ENCODE peak calls at places on chromosome 2, in four cellular contexts. K is H1, B is GM12878, U is K562. X is an unnamed sample.

GRCh38 chr2:66840321-66841014 is 405.5 kb downstream of the MEIS1 start:
- DNase-seq in K (no peak), B (no peak), U (no peak), X (peak; percentile 75)

GRCh38 chr2:106990307-106990706 is 104.3 kb upstream of the ST6GAL2 start:
- DNase-seq in K (no peak), B (no peak), U (no peak), X (peak; percentile 59)

GRCh38 chr2:46978696-46979095 is 63.1 kb upstream of the MCFD2 start:
- DNase-seq in K (no peak), B (no peak), U (no peak), X (no peak)

GRCh38 chr2:9095690-9096089 is 92.2 kb upstream of the MBOAT2 start:
- DNase-seq in K (peak; percentile 71), B (no peak), U (no peak), X (peak; percentile 44)

GRCh38 chr2:135246856-135247255 is 194.8 kb downstream of the RAB3GAP1 start:
- DNase-seq in K (no peak), B (no peak), U (no peak), X (no peak)

GRCh38 chr2:95272299-95272751 is 1.9 kb upstream of the PROM2 start:
- DNase-seq in K (peak; percentile 14), B (no peak), U (no peak), X (no peak)

GRCh38 chr2:113886479-113887383 is 3.2 kb upstream of the ACTR3 start:
- DNase-seq in K (no peak), B (peak; percentile 98), U (no peak), X (peak; percentile 94)

GRCh38 chr2:148534416-148535205 is 109.9 kb upstream of the EPC2 start:
- DNase-seq in K (no peak), B (no peak), U (no peak), X (no peak)

GRCh38 chr2:156445311-156446218 is 9.4 kb downstream of the GPD2 start:
- DNase-seq in K (no peak), B (no peak), U (no peak), X (peak; percentile 90)

GRCh38 chr2:165720526-165720925 is 73.5 kb downstream of the GALNT3 start:
- DNase-seq in K (no peak), B (no peak), U (no peak), X (peak; percentile 75)

GRCh38 chr2:208148803-208149202 is 2.8 kb upstream of the CRYGB start:
- DNase-seq in K (no peak), B (no peak), U (no peak), X (no peak)

GRCh38 chr2:132965469-132965868 is 295.5 kb upstream of the LYPD1 start:
- DNase-seq in K (no peak), B (no peak), U (no peak), X (no peak)

GRCh38 chr2:16100006-16100405 is 159.7 kb downstream of the MYCN start:
- DNase-seq in K (no peak), B (no peak), U (no peak), X (no peak)

GRCh38 chr2:64698668-64699444 is 45.1 kb upstream of the SERTAD2 start:
- DNase-seq in K (no peak), B (peak; percentile 83), U (no peak), X (peak; percentile 94)

GRCh38 chr2:130374587-130375290 is 18.9 kb downstream of the PTPN18 start:
- DNase-seq in K (no peak), B (no peak), U (peak; percentile 31), X (peak; percentile 52)

GRCh38 chr2:98165516-98166071 is 78.6 kb downstream of the VWA3B start:
- DNase-seq in K (no peak), B (no peak), U (no peak), X (no peak)

GRCh38 chr2:160022162-160022561 is 40.3 kb downstream of the PLA2R1 start:
- DNase-seq in K (no peak), B (no peak), U (peak; percentile 32), X (no peak)

GRCh38 chr2:28412625-28413151 is 20.0 kb downstream of the FOSL2 start:
- DNase-seq in K (no peak), B (no peak), U (no peak), X (no peak)

GRCh38 chr2:79792097-79792496 is 279.2 kb downstream of the CTNNA2 start:
- DNase-seq in K (no peak), B (no peak), U (no peak), X (no peak)

GRCh38 chr2:285506-285905 is 2.4 kb downstream of the ALKAL2 start:
- DNase-seq in K (no peak), B (no peak), U (no peak), X (peak; percentile 84)

GRCh38 chr2:33494155-33494779 is 17.8 kb downstream of the RASGRP3 start:
- DNase-seq in K (no peak), B (no peak), U (no peak), X (peak; percentile 59)

GRCh38 chr2:179447839-179448447 is 183.3 kb upstream of the SESTD1 start:
- DNase-seq in K (no peak), B (no peak), U (no peak), X (peak; percentile 21)

GRCh38 chr2:112923967-112924338 is 13.0 kb downstream of the IL37 start:
- DNase-seq in K (no peak), B (no peak), U (no peak), X (no peak)

GRCh38 chr2:192885569-192886160 is 690.9 kb upstream of the TMEFF2 start:
- DNase-seq in K (no peak), B (no peak), U (no peak), X (no peak)

GRCh38 chr2:67234443-67234842 is 162.7 kb upstream of the ETAA1 start:
- DNase-seq in K (no peak), B (no peak), U (no peak), X (peak; percentile 72)

GRCh38 chr2:157990173-157990572 is 111.5 kb upstream of the UPP2 start:
- DNase-seq in K (no peak), B (no peak), U (no peak), X (no peak)

DNA sequence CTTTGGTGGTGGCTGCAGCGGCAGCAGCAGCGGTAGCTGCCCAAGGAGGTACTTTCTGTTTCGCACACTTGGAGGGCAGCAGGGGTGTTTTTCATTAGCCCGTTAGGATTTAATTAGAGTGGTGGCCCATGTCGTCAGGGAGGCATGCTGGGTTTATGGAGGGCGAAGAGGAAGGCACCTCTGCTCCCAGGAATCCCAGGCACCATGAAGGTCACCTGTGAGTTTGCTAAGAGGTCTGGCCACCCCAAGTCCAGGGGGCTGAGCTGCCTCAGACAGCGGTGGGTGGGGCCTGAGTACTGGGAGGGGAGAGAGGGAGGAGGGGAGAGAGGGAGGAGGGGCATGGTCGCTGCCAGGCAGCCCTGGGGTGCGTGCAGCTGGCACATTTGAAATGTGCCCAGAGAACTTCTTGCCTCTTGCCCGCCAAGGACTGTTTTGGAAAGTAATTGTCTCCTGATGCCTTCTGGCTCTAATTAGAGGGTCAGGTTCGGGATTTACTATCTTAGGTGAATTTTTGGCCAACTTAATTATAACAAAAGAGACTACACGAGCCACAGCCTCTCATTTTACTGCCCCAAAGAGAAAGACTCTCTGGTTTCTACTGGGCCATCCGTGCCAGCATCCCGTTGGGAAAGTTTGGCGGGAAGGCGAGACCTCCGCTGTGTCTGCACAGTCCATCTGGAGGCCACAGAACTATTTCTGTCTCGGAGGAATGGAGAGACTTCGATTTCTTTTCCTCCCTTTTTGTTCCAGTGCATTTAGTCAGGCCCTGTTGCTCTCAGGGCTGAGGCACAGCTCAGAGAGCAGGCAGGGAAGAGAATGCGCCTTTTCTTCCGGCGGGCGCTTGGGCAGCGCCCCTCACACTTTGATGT is 62.0 kb downstream of the GLI2 start:
- DNase-seq in K (no peak), B (no peak), U (no peak), X (no peak)
- H3K4me3 ChIP-seq in K (no peak overlapping the region), B (no peak overlapping the region), U (no peak overlapping the region), X (no peak overlapping the region)

GRCh38 chr2:43268066-43268971 is 41.9 kb upstream of the ZFP36L2 start:
- DNase-seq in K (no peak), B (no peak), U (no peak), X (no peak)
- TF ChIP-seq CHD1 in K (no peak), B (no peak), U (no peak), X (no peak)

GRCh38 chr2:101305044-101305443 is 3.5 kb downstream of the RNF149 start:
- DNase-seq in K (no peak), B (no peak), U (no peak), X (no peak)

GRCh38 chr2:101305492-101306123 is 2.9 kb downstream of the RNF149 start:
- DNase-seq in K (no peak), B (no peak), U (no peak), X (peak; percentile 74)

GRCh38 chr2:101302016-101302415 is 6.5 kb downstream of the RNF149 start:
- DNase-seq in K (no peak), B (no peak), U (no peak), X (no peak)

GRCh38 chr2:101306410-101306809 is 2.1 kb downstream of the RNF149 start:
- DNase-seq in K (no peak), B (no peak), U (peak; percentile 37), X (no peak)

GRCh38 chr2:101303688-101304087 is 4.8 kb downstream of the RNF149 start:
- DNase-seq in K (no peak), B (no peak), U (no peak), X (no peak)
- H3K4me3 ChIP-seq in K (no peak overlapping the region), B (no peak overlapping the region), U (no peak overlapping the region), X (no peak overlapping the region)

GRCh38 chr2:241880311-241881073 is 11.0 kb downstream of the RTP5 start:
- DNase-seq in K (no peak), B (no peak), U (no peak), X (no peak)

GRCh38 chr2:241879326-241879725 is 9.8 kb downstream of the RTP5 start:
- DNase-seq in K (no peak), B (no peak), U (no peak), X (no peak)

GRCh38 chr2:241877197-241877685 is 7.7 kb downstream of the RTP5 start:
- DNase-seq in K (no peak), B (no peak), U (no peak), X (no peak)

GRCh38 chr2:241876528-241877196 is 7.1 kb downstream of the RTP5 start:
- DNase-seq in K (no peak), B (no peak), U (no peak), X (no peak)

GRCh38 chr2:241878007-241878970 is 8.8 kb downstream of the RTP5 start:
- DNase-seq in K (peak; percentile 87), B (no peak), U (peak; percentile 66), X (peak; percentile 54)
- TF ChIP-seq CHD1 in K (no peak), B (no peak), U (no peak), X (no peak)

DNA sequence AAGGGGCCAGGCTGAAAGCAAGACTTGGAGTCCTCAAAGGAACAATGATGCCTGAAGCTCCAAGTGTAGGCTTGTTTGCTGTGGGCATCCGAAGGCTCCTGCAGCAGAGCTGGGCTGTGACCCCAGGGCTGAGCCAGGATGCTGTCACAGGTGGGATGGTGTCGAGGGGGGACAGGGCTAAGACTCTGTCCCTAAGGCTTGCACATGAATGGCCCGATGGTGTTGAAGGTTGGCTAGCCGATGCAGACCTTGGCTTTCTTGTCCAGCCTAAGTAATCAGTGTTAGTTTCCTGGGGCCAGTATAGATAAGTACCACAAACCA is 251.0 kb downstream of the NDUFA10 start:
- DNase-seq in K (no peak), B (no peak), U (no peak), X (no peak)
- H3K4me3 ChIP-seq in K (no peak overlapping the region), B (no peak overlapping the region), U (no peak overlapping the region), X (no peak overlapping the region)

GRCh38 chr2:96878171-96878570 is 8.3 kb upstream of the SEMA4C start:
- DNase-seq in K (no peak), B (no peak), U (no peak), X (no peak)
- TF ChIP-seq CHD1 in K (no peak), B (no peak), U (no peak), X (no peak)